ENCODE peak calls at places on chromosomes 6 and 20, in four cellular contexts. C is SW 1271, Y is astrocyte of the spinal cord, G is NCI-H1092. W is an unnamed sample.

GRCh38 chr6:39228111-39228971 is 934 bp downstream of the KCNK5 start:
- DNase-seq in C (no peak), Y (no peak), G (no peak), W (no peak)

GRCh38 chr6:26520088-26520839 is 17.9 kb upstream of the HMGN4 start:
- DNase-seq in C (no peak), Y (peak; percentile 74), G (peak; percentile 12), W (peak; percentile 77)

GRCh38 chr6:161048636-161049035 is 57.1 kb downstream of the MAP3K4 start:
- DNase-seq in C (no peak), Y (peak; percentile 83), G (no peak), W (no peak)

GRCh38 chr6:49646130-49646824 is 9.6 kb upstream of the RHAG start:
- DNase-seq in C (no peak), Y (no peak), G (no peak), W (no peak)

GRCh38 chr6:118632359-118632758 is 19.0 kb downstream of the CEP85L start:
- DNase-seq in C (no peak), Y (no peak), G (no peak), W (no peak)

GRCh38 chr6:34022873-34023255 is 123.0 kb downstream of the GRM4 start:
- DNase-seq in C (no peak), Y (no peak), G (no peak), W (no peak)

GRCh38 chr6:41061196-41061726 is 8.3 kb downstream of the APOBEC2 start:
- DNase-seq in C (no peak), Y (no peak), G (no peak), W (no peak)

GRCh38 chr20:63475209-63475608 is 2.8 kb upstream of the KCNQ2 start:
- DNase-seq in C (no peak), Y (peak; percentile 9), G (no peak), W (no peak)

GRCh38 chr6:127464161-127464880 is 5.1 kb upstream of the KIAA0408 start:
- DNase-seq in C (no peak), Y (peak; percentile 91), G (no peak), W (no peak)

GRCh38 chr20:20463933-20464374 is 96.0 kb downstream of the INSM1 start:
- DNase-seq in C (no peak), Y (peak; percentile 77), G (no peak), W (no peak)

GRCh38 chr20:46520976-46521579 is 7.7 kb upstream of the ZNF334 start:
- DNase-seq in C (no peak), Y (peak; percentile 41), G (peak; percentile 19), W (no peak)

GRCh38 chr6:161549977-161550655 is 276.3 kb upstream of the AGPAT4 start:
- DNase-seq in C (no peak), Y (no peak), G (peak; percentile 6), W (no peak)

W was measured in upper lobe of right lung.